ENCODE peak calls at places on chromosomes 3 and 15, in five cellular contexts. X is thoracic aorta, M is A549, I is AG04450, T is thyroid gland. O is an unnamed sample.

GRCh38 chr3:194135806-194136518 is at the start of gene HES1:
- DNase-seq in X (peak; percentile 74), M (peak; percentile 97), T (peak; percentile 97), I (peak; percentile 95), O (peak; percentile 95)

GRCh38 chr15:83871808-83872559 is 218.1 kb downstream of the ADAMTSL3 start:
- DNase-seq in M (peak; percentile 31), T (no peak), I (no peak), X (no peak), O (no peak)

GRCh38 chr15:79169531-79170123 is 79.0 kb upstream of the RASGRF1 start:
- DNase-seq in M (no peak), I (no peak), T (no peak), X (no peak), O (no peak)

GRCh38 chr3:165443664-165444063 is 247.5 kb upstream of the SLITRK3 start:
- DNase-seq in X (no peak), I (no peak), M (no peak), T (no peak), O (no peak)

GRCh38 chr3:160065282-160065681 is 76.6 kb downstream of the IL12A start:
- DNase-seq in I (no peak), M (no peak), T (no peak), X (no peak), O (no peak)

GRCh38 chr3:169218314-169218983 is 445.1 kb downstream of the MECOM start:
- DNase-seq in X (no peak), I (no peak), M (peak; percentile 24), T (peak; percentile 20), O (peak; percentile 61)

GRCh38 chr15:70259030-70259424 is 161.3 kb upstream of the TLE3 start:
- DNase-seq in I (peak; percentile 33), T (peak; percentile 89), M (no peak), X (no peak), O (peak; percentile 81)

GRCh38 chr3:59469948-59470723 is 420.3 kb upstream of the CFAP20DC start:
- DNase-seq in X (no peak), M (no peak), I (no peak), T (no peak), O (no peak)

GRCh38 chr3:127326341-127326740 is 38.5 kb upstream of the PRR20G start:
- DNase-seq in T (no peak), X (no peak), M (no peak), I (no peak), O (no peak)

GRCh38 chr15:80512729-80513670 is 108.8 kb downstream of the ARNT2 start:
- DNase-seq in M (peak; percentile 30), T (peak; percentile 66), X (no peak), I (no peak), O (no peak)

GRCh38 chr3:24363242-24363641 is 131.4 kb downstream of the THRB start:
- DNase-seq in M (peak; percentile 12), T (no peak), X (no peak), I (no peak), O (no peak)

GRCh38 chr3:36693670-36694069 is 70.7 kb downstream of the DCLK3 start:
- DNase-seq in M (no peak), X (no peak), I (no peak), T (no peak), O (no peak)

GRCh38 chr3:78823859-78824258 is 943.9 kb downstream of the ROBO1 start:
- DNase-seq in T (no peak), I (no peak), M (peak; percentile 57), X (no peak), O (no peak)

GRCh38 chr3:95923496-95924210 is 890.7 kb upstream of the EPHA6 start:
- DNase-seq in M (peak; percentile 32), X (no peak), I (peak; percentile 70), T (no peak), O (peak; percentile 16)

GRCh38 chr15:66293419-66294156 is at the start of gene DIS3L:
- DNase-seq in I (no peak), M (peak; percentile 82), X (no peak), T (peak; percentile 61), O (peak; percentile 63)

GRCh38 chr15:55221090-55222011 is 24.6 kb upstream of the RSL24D1 start:
- DNase-seq in M (peak; percentile 63), T (peak; percentile 61), I (peak; percentile 89), X (no peak), O (no peak)

GRCh38 chr15:22887157-22887951 is 48.9 kb downstream of the NIPA2 start:
- DNase-seq in I (peak; percentile 36), X (no peak), M (no peak), T (no peak), O (peak; percentile 39)

GRCh38 chr3:56672-57071 is 139.9 kb upstream of the CHL1 start:
- DNase-seq in X (no peak), M (no peak), I (no peak), T (no peak), O (no peak)

GRCh38 chr3:10777627-10778026 is 38.4 kb upstream of the SLC6A11 start:
- DNase-seq in X (no peak), I (no peak), T (no peak), M (no peak), O (no peak)

GRCh38 chr15:51736646-51737537 is 563 bp downstream of the LYSMD2 start:
- DNase-seq in X (no peak), T (peak; percentile 38), I (no peak), M (peak; percentile 50), O (peak; percentile 75)
- H3K4me3 ChIP-seq in X (peak overlapping the region; percentile 86), T (peak overlapping the region; percentile 34), I (peak overlapping the region; percentile 69), M (peak overlapping the region; percentile 68), O (peak overlapping the region; percentile 80)

DNA sequence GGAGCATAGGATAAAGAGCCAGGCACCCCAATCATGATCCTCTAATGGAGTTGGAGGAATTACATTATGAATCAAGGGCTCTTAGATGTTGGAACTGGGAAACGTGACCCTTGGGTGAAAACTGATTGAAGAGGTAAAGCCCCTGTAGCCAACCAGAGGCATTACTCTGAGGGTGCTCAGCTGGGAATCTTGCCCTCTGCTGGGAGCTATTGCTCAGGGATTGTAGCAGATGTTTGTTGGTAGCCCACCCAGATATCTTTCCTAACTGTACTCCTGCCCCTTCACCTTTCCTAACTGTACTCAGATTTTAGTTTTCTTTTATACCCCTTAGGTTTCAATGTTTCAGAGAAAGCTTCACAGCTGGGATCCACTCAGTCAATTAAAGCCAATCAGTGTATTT is 74.2 kb downstream of the RARB start:
- DNase-seq in M (no peak), I (no peak), X (no peak), T (no peak), O (no peak)
- TF ChIP-seq CTCF in M (no peak), I (no peak), X (no peak), T (no peak), O (no peak)

DNA sequence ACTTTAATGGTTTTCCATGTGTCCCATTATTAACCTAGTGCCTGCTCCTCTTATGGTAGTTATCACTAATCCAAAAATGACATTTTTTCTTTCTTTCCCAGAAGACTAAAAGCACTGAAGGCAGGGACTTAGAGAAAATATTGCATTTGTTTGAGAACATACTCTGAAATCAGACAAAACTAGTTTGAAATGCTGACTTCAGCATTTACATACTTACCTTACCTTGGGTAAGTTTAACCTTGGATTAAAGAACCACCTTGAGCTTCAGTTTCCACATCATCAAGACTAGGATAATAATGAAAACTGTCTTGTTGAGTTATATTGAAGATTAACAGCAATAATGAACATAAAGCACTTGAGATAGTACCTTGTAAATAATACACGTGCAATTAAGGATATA is 413.0 kb downstream of the SOX2 start:
- DNase-seq in M (no peak), I (no peak), T (no peak), X (no peak), O (no peak)
- H3K9me3 ChIP-seq in M (no peaks in the 10 kb centered on the region), I (peaks cover 7% of the 10 kb centered on the region), T (no peaks in the 10 kb centered on the region), X (no peaks in the 10 kb centered on the region), O (no peaks in the 10 kb centered on the region)

DNA sequence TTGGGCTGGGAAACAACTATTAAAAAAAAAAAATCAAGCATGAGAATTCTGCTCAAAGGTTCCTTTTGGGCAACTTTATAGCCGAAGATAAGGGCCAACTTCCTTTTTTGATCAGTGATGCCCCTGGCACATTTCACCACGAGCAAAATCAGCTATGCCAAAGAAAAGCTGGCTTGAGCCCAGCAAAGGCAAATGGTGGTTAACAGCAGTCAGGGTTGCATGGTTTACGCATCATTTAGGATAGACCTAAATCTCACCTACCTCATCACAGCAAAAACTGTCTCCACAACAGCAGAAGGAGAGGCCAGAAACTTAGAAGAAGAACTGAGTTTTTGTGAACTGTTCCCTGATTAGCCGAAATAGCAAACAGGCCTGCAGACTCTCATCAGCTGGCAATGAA is 220.1 kb upstream of the CDIN1 start:
- DNase-seq in I (no peak), T (no peak), M (no peak), X (no peak), O (no peak)
- H3K4me3 ChIP-seq in I (no peak overlapping the region), T (no peak overlapping the region), M (no peak overlapping the region), X (no peak overlapping the region), O (no peak overlapping the region)

DNA sequence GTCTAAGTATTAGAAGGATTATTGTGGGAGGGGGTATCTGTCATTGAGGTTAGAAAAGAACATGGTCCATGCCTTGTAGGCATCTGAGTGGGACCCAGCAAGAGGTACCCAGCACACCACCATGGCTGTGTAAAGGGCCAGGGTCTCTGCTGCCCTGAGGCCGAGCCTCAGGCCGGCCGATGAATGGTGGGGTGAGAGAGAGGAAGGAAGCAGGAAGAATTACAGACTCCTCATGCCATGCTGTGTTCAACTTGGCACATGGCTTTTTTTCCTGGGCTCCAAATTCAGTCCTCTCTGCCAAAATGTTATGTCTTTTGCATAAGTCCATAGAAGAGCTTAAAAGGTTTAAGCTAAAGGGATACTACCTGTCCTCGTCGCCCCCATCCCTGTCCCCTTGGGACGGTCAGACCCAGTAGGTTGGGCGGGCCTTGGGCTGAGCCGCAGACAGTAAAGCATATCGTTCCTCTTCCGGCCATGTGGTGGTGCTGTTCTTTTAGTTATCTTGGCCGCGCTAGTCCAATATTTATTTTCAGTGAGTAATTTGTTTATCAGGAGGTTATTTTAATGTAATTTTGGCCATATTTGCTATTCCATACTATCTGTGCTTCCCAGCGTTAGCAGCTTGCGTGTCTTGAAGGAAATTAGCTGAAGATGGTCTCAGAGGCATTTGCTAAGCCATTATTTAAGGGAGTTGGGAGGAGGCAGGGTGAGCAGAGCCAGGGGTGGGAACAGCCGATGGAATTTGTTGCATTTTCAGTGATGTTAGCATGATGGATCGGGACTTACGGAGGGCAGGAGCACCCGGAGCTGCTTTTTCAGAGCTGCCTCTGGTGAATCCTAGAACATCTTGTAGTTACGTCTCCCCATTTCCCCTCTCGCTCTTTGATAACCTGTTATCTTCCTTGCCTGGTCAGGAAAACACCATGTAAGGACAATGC is 152.5 kb downstream of the AGBL1 start:
- DNase-seq in I (no peak), T (peak; percentile 23), X (no peak), M (peak; percentile 36), O (peak; percentile 49)
- TF ChIP-seq CTCF in I (peak; percentile 17), T (peak; percentile 52), X (no peak), M (peak; percentile 43), O (peak; percentile 72)

DNA sequence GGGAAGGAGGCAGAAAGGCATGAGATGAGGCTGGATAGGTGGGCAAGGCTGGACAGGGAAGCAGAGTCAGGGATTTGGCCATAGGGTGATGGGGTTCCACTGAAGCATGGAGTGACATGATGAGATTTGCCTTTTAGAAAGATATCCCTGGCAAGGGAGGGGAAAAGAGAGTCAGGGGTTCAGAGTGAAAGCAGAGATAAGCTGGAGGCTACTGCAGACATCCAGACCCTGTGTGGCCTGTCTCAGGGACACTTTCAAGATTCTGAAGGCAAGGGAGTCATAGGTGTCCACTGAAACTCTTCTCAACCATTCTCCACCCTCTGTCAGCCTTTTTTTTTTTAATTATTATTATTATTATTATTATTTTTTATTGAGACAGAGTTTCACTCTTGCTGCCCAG is 94.0 kb upstream of the SPATA12 start:
- DNase-seq in M (no peak), X (no peak), I (no peak), T (no peak), O (no peak)
- H3K9me3 ChIP-seq in M (no peaks in the 10 kb centered on the region), X (no peaks in the 10 kb centered on the region), I (no peaks in the 10 kb centered on the region), T (no peaks in the 10 kb centered on the region), O (no peaks in the 10 kb centered on the region)

GRCh38 chr3:117480981-117481380 is 771.4 kb downstream of the TUSC7 start:
- DNase-seq in I (no peak), T (no peak), X (no peak), M (no peak), O (no peak)
- H3K4me3 ChIP-seq in I (no peak overlapping the region), T (no peak overlapping the region), X (no peak overlapping the region), M (no peak overlapping the region), O (no peak overlapping the region)

GRCh38 chr3:189337672-189338071 is 165.9 kb downstream of the TPRG1 start:
- DNase-seq in M (no peak), X (no peak), T (no peak), I (no peak), O (no peak)
- TF ChIP-seq CTCF in M (no peak), X (no peak), T (no peak), I (no peak), O (no peak)